ENCODE peak calls at places on chromosomes 13 and 19, in five cellular contexts. J is omental fat pad; C is CD4-positive, alpha-beta T cell; O is upper lobe of right lung; Z is H9. R is an unnamed sample.

GRCh38 chr19:53102701-53103140 is 501 bp downstream of the ZNF160 start:
- DNase-seq in J (no peak), C (peak), O (peak), Z (no peak), R (peak)

GRCh38 chr19:10501971-10502523 is 1.1 kb downstream of the KEAP1 start:
- DNase-seq in J (peak), C (peak), O (peak), Z (peak), R (peak)

GRCh38 chr19:55681131-55682087 is 6.4 kb downstream of the EPN1 start:
- DNase-seq in J (no peak), C (no peak), O (no peak), Z (no peak), R (no peak)

GRCh38 chr19:19260417-19260816 is 12.7 kb downstream of the TM6SF2 start:
- DNase-seq in J (no peak), C (no peak), O (no peak), Z (no peak), R (no peak)

GRCh38 chr13:59745395-59745788 is 418.3 kb downstream of the DIAPH3 start:
- DNase-seq in J (no peak), C (no peak), O (no peak), Z (no peak), R (no peak)

GRCh38 chr19:33795370-33796163 is 1.1 kb upstream of the KCTD15 start:
- DNase-seq in J (peak), C (peak), O (peak), Z (peak), R (peak)

GRCh38 chr19:30824809-30825208 is 452.6 kb downstream of the ZNF536 start:
- DNase-seq in J (no peak), C (no peak), O (no peak), Z (no peak), R (no peak)

GRCh38 chr19:46928951-46929350 is 68.2 kb downstream of the ARHGAP35 start:
- DNase-seq in J (no peak), C (no peak), O (no peak), Z (no peak), R (no peak)

GRCh38 chr13:50375792-50376191 is 360.5 kb downstream of the KCNRG start:
- DNase-seq in J (no peak), C (no peak), O (no peak), Z (no peak), R (no peak)

GRCh38 chr13:77359171-77359570 is 32.3 kb upstream of the MYCBP2 start:
- DNase-seq in J (no peak), C (no peak), O (no peak), Z (no peak), R (no peak)

GRCh38 chr19:44808463-44809371 is at the start of gene BCAM:
- DNase-seq in J (peak), C (no peak), O (peak), Z (peak), R (peak)

GRCh38 chr13:55653497-55653896 is 1487.2 kb upstream of the PRR20A start:
- DNase-seq in J (no peak), C (no peak), O (no peak), Z (no peak), R (no peak)

GRCh38 chr13:44921931-44922758 is 67.1 kb downstream of the NUFIP1 start:
- DNase-seq in J (no peak), C (no peak), O (no peak), Z (no peak), R (no peak)

GRCh38 chr19:49873834-49874233 is 3.3 kb downstream of the AKT1S1 start:
- DNase-seq in J (no peak), C (no peak), O (no peak), Z (no peak), R (no peak)

GRCh38 chr13:44576396-44577235 is 486 bp upstream of the TSC22D1 start:
- DNase-seq in J (no peak), C (no peak), O (peak), Z (no peak), R (peak)

GRCh38 chr13:22017226-22017625 is 346.4 kb downstream of the FGF9 start:
- DNase-seq in J (no peak), C (no peak), O (no peak), Z (no peak), R (peak)

GRCh38 chr13:22024381-22024994 is 353.6 kb downstream of the FGF9 start:
- DNase-seq in J (no peak), C (no peak), O (no peak), Z (no peak), R (no peak)

GRCh38 chr13:22014469-22014868 is 343.6 kb downstream of the FGF9 start:
- DNase-seq in J (no peak), C (no peak), O (no peak), Z (no peak), R (no peak)

GRCh38 chr13:22012676-22013075 is 341.8 kb downstream of the FGF9 start:
- DNase-seq in J (no peak), C (no peak), O (no peak), Z (no peak), R (no peak)

DNA sequence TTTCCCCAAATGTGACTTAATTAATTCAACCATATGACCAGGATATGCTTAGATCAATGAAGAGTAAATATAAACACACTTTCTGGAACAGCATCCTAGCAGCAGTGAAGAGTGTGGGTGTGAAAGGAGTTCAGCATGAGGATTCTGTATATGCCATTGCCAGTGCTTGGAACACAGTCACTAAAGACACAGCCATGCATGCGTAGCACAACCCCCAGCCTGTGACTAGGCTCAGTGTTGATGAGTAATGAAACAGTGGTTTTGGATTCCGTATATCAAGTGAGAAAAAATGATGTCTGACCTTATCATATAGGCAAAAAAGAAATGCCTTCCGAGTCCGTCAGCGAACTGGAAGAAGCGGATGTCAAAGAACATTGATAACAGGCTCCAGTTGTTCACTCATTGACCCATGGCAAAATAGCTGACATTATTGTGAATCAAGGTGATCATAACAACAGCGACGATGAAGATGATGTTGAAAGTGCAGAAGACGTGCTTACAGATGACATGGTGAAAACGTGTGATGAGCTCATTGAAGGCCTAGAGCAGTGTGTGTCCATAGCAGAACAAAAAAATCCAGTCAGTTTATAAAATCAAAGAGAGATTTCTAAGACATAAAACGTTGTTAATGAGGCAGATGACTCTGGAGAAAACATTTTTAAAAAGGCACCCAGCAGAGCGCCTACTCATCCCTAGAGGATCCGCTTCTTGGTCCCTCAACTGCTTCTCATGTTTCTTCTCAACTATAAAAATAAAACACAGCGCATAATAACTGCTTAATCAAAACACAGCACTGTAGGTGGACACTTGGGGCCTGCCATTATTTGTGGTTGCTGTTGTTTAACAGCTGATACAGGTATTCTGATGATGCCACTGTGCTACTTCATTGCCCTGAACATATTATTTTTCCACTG is 347.7 kb downstream of the FGF9 start:
- DNase-seq in J (no peak), C (no peak), O (no peak), Z (no peak), R (peak)
- TF ChIP-seq CTCF in J (no peak), C (no peak), O (no peak), Z (no peak), R (no peak)

DNA sequence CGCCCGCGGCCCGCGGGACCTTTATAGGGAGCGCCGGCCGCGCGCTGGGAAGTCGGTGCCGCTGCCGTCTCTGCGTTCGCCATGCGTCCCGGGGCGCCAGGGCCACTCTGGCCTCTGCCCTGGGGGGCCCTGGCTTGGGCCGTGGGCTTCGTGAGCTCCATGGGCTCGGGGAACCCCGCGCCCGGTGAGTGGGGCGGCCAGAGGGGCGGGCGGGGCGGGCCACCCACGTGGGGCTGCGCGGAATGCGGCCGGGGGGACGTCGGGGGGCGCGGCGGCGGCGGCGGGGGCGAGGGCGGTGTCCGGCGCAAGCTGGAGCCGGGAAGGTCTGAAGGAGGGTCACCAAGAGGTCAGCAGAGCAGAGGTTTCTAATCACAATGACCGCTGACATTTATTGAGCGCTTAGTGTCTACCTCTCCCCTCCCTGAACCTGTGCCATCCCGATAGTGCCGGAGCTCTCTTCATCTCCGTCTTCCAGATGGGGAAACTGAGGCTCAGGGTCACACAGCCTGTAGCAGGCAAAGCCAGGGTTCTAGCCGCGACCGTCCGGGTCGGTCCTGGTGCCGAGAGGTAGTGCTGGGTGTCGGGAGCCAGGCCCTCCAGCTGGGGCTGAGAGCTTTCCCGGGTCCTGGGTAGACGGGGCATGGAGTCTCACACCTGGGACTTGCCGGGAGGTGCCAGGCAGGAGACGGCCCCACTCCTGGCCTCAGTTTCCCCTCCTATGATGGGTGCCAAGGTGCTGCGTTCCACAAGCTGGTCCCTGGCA is at the start of gene FSTL3:
- DNase-seq in J (no peak), C (no peak), O (no peak), Z (no peak), R (no peak)
- TF ChIP-seq CTCF in J (no peak), C (no peak), O (no peak), Z (no peak), R (no peak)

DNA sequence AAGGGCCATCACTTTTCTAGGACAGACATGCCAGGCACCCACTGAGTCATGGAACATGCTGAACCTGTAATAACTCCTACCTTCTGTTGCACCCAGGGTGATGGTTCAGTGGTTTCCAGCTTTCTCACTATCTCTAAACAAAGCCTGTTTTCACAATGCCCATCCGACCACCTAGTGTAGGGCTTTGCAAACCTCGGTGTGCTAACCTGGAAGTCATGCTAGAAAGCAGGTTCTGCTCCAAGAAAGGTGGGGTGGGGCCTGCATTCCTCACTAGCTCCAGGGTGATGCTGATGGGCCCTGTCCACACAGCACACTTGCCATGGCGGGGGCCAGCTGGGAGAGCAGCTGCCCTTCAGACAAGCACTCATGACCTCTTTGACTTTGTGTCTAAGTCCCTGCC is 43.4 kb downstream of the COL4A2 start:
- DNase-seq in J (no peak), C (no peak), O (no peak), Z (no peak), R (no peak)
- TF ChIP-seq CTCF in J (no peak), C (no peak), O (no peak), Z (no peak), R (no peak)

GRCh38 chr19:29527500-29528328 is 1.9 kb downstream of the VSTM2B start:
- DNase-seq in J (no peak), C (no peak), O (peak), Z (no peak), R (no peak)
- TF ChIP-seq CTCF in J (no peak), C (no peak), O (no peak), Z (peak), R (no peak)

GRCh38 chr19:28534740-28535351 is 678.1 kb downstream of the UQCRFS1 start:
- DNase-seq in J (no peak), C (no peak), O (no peak), Z (no peak), R (no peak)

GRCh38 chr19:28526042-28526441 is 686.9 kb downstream of the UQCRFS1 start:
- DNase-seq in J (no peak), C (no peak), O (no peak), Z (no peak), R (no peak)

GRCh38 chr19:28532765-28533341 is 680.1 kb downstream of the UQCRFS1 start:
- DNase-seq in J (no peak), C (no peak), O (no peak), Z (no peak), R (no peak)

GRCh38 chr19:28531979-28532378 is 681.0 kb downstream of the UQCRFS1 start:
- DNase-seq in J (no peak), C (no peak), O (no peak), Z (no peak), R (no peak)

GRCh38 chr19:28530406-28531035 is 682.4 kb downstream of the UQCRFS1 start:
- DNase-seq in J (no peak), C (no peak), O (no peak), Z (no peak), R (no peak)
- TF ChIP-seq CTCF in J (no peak), C (no peak), O (no peak), Z (peak), R (no peak)

DNA sequence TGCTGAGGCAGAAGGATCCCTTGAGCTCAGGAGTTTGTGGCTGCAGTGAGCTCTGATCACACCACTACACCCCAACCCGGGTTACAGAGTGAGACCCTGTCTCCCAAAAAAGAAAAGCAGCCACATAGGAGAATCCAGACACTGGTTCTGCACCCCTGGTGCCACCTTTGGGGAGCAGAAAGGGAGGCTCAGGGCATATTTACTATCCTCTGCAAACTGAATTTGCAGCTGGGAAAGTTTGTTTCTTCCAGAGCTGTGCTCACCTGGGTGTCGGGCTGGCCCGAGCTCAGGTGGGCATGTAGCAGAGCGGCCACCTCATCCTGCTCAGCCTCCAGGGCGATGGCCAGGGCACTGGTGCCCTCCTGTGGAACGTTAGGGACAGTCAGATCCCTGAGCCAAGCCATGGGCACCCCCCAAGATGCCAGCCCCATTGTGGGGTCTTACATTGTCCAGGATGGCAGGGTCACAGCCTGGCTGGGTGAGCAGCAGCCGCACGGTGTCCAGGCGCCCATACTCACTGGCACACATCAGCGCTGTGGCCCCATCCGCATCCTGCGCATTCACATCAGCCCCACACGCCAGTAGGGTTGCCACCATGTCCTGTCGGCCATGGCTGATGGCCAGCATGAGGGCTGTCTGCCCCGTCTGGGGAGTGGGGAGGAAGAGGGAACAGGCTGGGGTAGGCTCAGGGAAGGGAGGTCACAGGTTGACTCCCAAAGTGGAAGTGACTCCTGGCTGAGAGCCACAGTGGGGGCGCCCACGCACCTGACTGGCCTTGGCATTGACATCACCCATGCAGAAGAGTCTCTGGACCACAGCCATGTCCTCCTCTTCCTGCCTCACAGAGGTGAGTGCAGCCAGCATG is 3.1 kb downstream of the RPS28 start:
- DNase-seq in J (no peak), C (no peak), O (no peak), Z (peak), R (no peak)
- TF ChIP-seq CTCF in J (no peak), C (no peak), O (no peak), Z (peak), R (no peak)

DNA sequence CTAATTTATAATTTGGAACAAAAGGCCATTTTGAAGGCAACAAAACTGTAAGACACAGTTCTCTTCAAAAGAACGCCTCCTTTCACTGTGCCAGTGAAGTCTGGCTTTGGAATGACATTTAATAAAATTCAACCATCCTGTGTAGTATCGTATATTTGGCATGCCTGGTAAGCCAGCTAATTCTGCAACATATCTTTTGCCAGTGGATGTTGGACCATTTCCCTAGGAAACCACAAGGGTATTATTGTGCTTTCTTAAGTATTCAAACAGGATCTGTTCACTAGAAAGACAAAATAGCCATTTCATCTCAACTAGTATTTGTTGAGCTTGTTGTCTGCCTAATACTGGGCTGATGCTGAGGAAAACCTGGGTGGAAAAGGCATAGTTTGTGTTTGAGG is 111.6 kb downstream of the RGCC start:
- DNase-seq in J (no peak), C (no peak), O (no peak), Z (no peak), R (no peak)
- TF ChIP-seq CTCF in J (no peak), C (no peak), O (no peak), Z (no peak), R (no peak)

GRCh38 chr13:65990684-65991083 is 1239.5 kb downstream of the PCDH9 start:
- DNase-seq in J (no peak), C (no peak), O (no peak), Z (no peak), R (no peak)

DNA sequence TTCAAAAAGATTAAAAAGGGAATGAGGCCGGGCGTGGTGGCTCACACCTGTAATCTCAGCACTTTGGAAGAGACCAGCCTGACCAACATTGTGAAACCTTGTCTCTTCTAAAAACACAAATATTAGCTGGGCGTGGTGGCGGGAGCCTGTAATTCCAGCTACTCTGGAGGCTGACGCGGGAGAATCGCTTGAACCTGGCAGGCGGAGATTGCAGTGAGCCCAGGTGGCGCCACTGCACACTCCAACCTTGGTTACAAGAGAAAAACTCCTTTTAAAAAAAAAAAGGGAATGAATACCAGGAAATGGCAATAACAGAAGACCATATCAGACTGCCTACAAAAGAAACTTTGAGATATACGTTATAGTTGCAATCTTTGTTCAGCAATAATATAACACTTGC is 1244.5 kb downstream of the PCDH9 start:
- DNase-seq in J (no peak), C (no peak), O (no peak), Z (peak), R (no peak)
- TF ChIP-seq CTCF in J (no peak), C (no peak), O (no peak), Z (peak), R (no peak)

R was measured in activated CD8-positive, alpha-beta T cell treated with anti-CD3 and anti-CD28 coated beads for 36 hours.